ENCODE peak calls at places on chromosome 15, in six cellular contexts. F, H, X, N, J and I are unnamed samples.

GRCh38 chr15:83846847-83847246 is 192.9 kb downstream of the ADAMTSL3 start:
- DNase-seq in F (no peak), H (no peak), X (no peak), N (no peak), J (no peak), I (no peak)

GRCh38 chr15:45340429-45340828 is 37.9 kb downstream of the GATM start:
- DNase-seq in F (no peak), H (no peak), X (no peak), N (no peak), J (no peak), I (no peak)

GRCh38 chr15:62474771-62475124 is 309.7 kb upstream of the C2CD4B start:
- DNase-seq in F (no peak), H (no peak), X (no peak), N (no peak), J (no peak), I (peak; percentile 47)

GRCh38 chr15:68550498-68551295 is 28.1 kb upstream of the CORO2B start:
- DNase-seq in F (peak; percentile 66), H (peak; percentile 94), X (peak; percentile 86), N (peak; percentile 74), J (peak; percentile 72), I (peak; percentile 84)

GRCh38 chr15:68354923-68355322 is 77.0 kb downstream of the ITGA11 start:
- DNase-seq in F (peak; percentile 76), H (no peak), X (peak; percentile 65), N (no peak), J (peak; percentile 21), I (no peak)

GRCh38 chr15:74176262-74177208 is 3.0 kb downstream of the ISLR start:
- DNase-seq in F (no peak), H (no peak), X (peak; percentile 14), N (peak; percentile 81), J (no peak), I (peak; percentile 64)

GRCh38 chr15:95988574-95988887 is 342.0 kb upstream of the NR2F2 start:
- DNase-seq in F (no peak), H (no peak), X (peak; percentile 57), N (no peak), J (peak; percentile 8), I (no peak)

GRCh38 chr15:80803580-80804525 is 24.7 kb downstream of the CEMIP start:
- DNase-seq in F (no peak), H (no peak), X (no peak), N (no peak), J (no peak), I (no peak)

GRCh38 chr15:80494311-80494710 is 90.1 kb downstream of the ARNT2 start:
- DNase-seq in F (peak; percentile 71), H (no peak), X (no peak), N (no peak), J (no peak), I (no peak)

GRCh38 chr15:80875568-80875967 is 96.4 kb downstream of the CEMIP start:
- DNase-seq in F (no peak), H (peak; percentile 19), X (peak; percentile 78), N (no peak), J (no peak), I (no peak)

GRCh38 chr15:54288049-54288448 is 309.8 kb downstream of the UNC13C start:
- DNase-seq in F (no peak), H (no peak), X (no peak), N (no peak), J (no peak), I (no peak)
- TF ChIP-seq EP300 in F (no peak), H (no peak), X (no peak), N (no peak), J (no peak), I (no peak)

GRCh38 chr15:64791401-64791800 is 16.0 kb upstream of the RBPMS2 start:
- DNase-seq in F (no peak), H (no peak), X (no peak), N (no peak), J (no peak), I (no peak)
- H3K27ac ChIP-seq in F (no peak overlapping the region), H (no peak overlapping the region), X (no peak overlapping the region), N (no peak overlapping the region), J (no peak overlapping the region), I (no peak overlapping the region)

GRCh38 chr15:52810346-52810745 is 20.2 kb upstream of the ONECUT1 start:
- DNase-seq in F (no peak), H (no peak), X (no peak), N (no peak), J (no peak), I (no peak)
- TF ChIP-seq CTCF in F (no peak), H (no peak), X (no peak), N (no peak), J (no peak), I (no peak)

GRCh38 chr15:39025881-39026280 is 461.3 kb upstream of the RASGRP1 start:
- DNase-seq in F (no peak), H (no peak), X (no peak), N (no peak), J (no peak), I (no peak)

GRCh38 chr15:39021341-39021740 is 456.7 kb upstream of the RASGRP1 start:
- DNase-seq in F (no peak), H (no peak), X (no peak), N (no peak), J (no peak), I (no peak)

GRCh38 chr15:39022532-39023305 is 458.1 kb upstream of the RASGRP1 start:
- DNase-seq in F (no peak), H (no peak), X (no peak), N (no peak), J (no peak), I (no peak)

GRCh38 chr15:39028069-39028468 is 463.5 kb upstream of the RASGRP1 start:
- DNase-seq in F (peak; percentile 2), H (peak; percentile 15), X (no peak), N (no peak), J (peak; percentile 1), I (peak; percentile 65)

GRCh38 chr15:39025331-39025730 is 460.7 kb upstream of the RASGRP1 start:
- DNase-seq in F (no peak), H (no peak), X (no peak), N (no peak), J (no peak), I (no peak)
- TF ChIP-seq EP300 in F (no peak), H (no peak), X (no peak), N (no peak), J (no peak), I (no peak)

GRCh38 chr15:93035092-93035915 is 53.7 kb downstream of the RGMA start:
- DNase-seq in F (no peak), H (no peak), X (peak; percentile 12), N (peak; percentile 12), J (no peak), I (peak; percentile 60)

GRCh38 chr15:93036922-93037321 is 52.1 kb downstream of the RGMA start:
- DNase-seq in F (no peak), H (no peak), X (peak; percentile 13), N (peak; percentile 10), J (no peak), I (peak; percentile 59)

GRCh38 chr15:93035953-93036810 is 52.8 kb downstream of the RGMA start:
- DNase-seq in F (peak; percentile 87), H (peak; percentile 52), X (peak; percentile 48), N (peak; percentile 69), J (peak; percentile 62), I (peak; percentile 69)

GRCh38 chr15:93033434-93034045 is 55.5 kb downstream of the RGMA start:
- DNase-seq in F (no peak), H (no peak), X (peak; percentile 13), N (peak; percentile 19), J (no peak), I (no peak)

GRCh38 chr15:93034512-93034911 is 54.5 kb downstream of the RGMA start:
- DNase-seq in F (no peak), H (no peak), X (peak; percentile 12), N (peak; percentile 7), J (no peak), I (peak; percentile 83)
- H3K27ac ChIP-seq in F (no peak overlapping the region), H (no peak overlapping the region), X (no peak overlapping the region), N (no peak overlapping the region), J (no peak overlapping the region), I (peak overlapping the region; percentile 58)

GRCh38 chr15:38992541-38993334 is 428.1 kb upstream of the RASGRP1 start:
- DNase-seq in F (no peak), H (no peak), X (no peak), N (no peak), J (no peak), I (no peak)
- TF ChIP-seq CTCF in F (no peak), H (no peak), X (no peak), N (no peak), J (no peak), I (no peak)

DNA sequence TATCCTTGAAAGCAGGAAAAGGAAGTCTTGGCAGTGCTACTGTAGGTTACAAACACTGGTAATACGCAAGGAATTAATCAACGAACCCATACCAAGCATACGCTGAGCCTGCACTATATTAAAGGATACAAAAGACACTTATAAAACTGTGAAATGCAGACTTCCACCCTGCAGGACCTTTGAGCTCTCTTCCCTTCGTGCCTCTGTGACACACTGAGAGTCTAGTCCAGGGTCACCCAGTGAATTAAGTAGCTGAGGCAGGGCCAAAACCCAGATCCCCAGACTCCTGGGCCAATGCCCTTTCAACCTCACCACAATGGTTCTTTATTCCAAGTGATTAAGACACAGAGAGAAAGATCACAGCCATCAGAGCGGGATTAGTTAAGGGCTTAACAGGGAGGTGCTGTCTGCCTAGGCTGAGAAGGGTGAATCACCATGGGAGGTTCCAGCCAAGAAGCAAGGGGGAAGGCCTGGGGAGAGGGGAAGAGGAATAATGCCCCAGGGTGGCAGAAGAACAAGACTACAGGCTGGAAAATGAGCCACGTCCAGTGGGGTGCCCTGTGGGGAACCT is 6.8 kb downstream of the ANXA2 start:
- DNase-seq in F (no peak), H (no peak), X (peak; percentile 65), N (no peak), J (peak; percentile 51), I (peak; percentile 82)
- TF ChIP-seq EP300 in F (no peak), H (peak; percentile 84), X (no peak), N (peak; percentile 15), J (no peak), I (no peak)

DNA sequence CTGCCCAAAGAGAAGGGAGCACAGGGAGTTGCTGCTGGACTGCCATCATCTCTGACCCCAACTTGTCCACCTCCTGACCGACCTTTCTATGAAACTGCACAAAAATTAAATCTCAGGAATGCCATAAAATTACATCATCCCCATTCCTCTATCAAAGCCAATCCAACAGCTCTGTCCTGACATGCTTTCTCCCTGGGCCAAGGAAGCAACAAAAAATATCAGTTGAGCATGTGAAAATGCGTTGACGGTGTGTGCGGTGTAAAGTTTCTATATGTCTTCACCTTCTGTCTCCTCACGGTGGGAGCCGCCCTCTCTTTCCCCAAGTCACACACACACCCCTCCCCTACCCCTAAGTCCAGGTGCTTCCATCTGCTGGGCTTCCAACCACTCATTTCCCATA is 3.6 kb upstream of the ZNF774 start:
- DNase-seq in F (no peak), H (no peak), X (no peak), N (no peak), J (no peak), I (no peak)
- H3K27ac ChIP-seq in F (no peak overlapping the region), H (no peak overlapping the region), X (no peak overlapping the region), N (no peak overlapping the region), J (no peak overlapping the region), I (no peak overlapping the region)